ENCODE peak calls at places on chromosome 10, in five cellular contexts. I is HFFc6, G is ELF-1, Y is ovary, L is AG09309. H is an unnamed sample.

GRCh38 chr10:63901916-63902315 is 380.7 kb downstream of the REEP3 start:
- DNase-seq in I (no peak), G (no peak), Y (no peak), L (no peak), H (no peak)

GRCh38 chr10:64346391-64346790 is 825.2 kb downstream of the REEP3 start:
- DNase-seq in I (no peak), G (no peak), Y (no peak), L (no peak), H (no peak)

GRCh38 chr10:75396861-75397570 is 4.5 kb downstream of the ZNF503 start:
- DNase-seq in I (no peak), G (peak; percentile 30), Y (peak; percentile 57), L (no peak), H (no peak)

GRCh38 chr10:101095550-101096213 is 33.9 kb downstream of the KAZALD1 start:
- DNase-seq in I (peak; percentile 50), G (peak; percentile 99), Y (peak; percentile 57), L (no peak), H (peak; percentile 11)

GRCh38 chr10:63553473-63553872 is 32.3 kb downstream of the REEP3 start:
- DNase-seq in I (peak; percentile 48), G (no peak), Y (no peak), L (no peak), H (no peak)

GRCh38 chr10:71735709-71736569 is 16.4 kb upstream of the C10orf105 start:
- DNase-seq in I (no peak), G (no peak), Y (peak; percentile 29), L (no peak), H (no peak)

GRCh38 chr10:104337985-104338735 is at the start of gene ITPRIP:
- DNase-seq in I (peak; percentile 70), G (peak; percentile 84), Y (peak; percentile 83), L (peak; percentile 57), H (no peak)

GRCh38 chr10:1715821-1716220 is 21.5 kb downstream of the ADARB2 start:
- DNase-seq in I (no peak), G (peak; percentile 86), Y (no peak), L (no peak), H (no peak)

GRCh38 chr10:104254493-104255243 is at the start of gene GSTO1:
- DNase-seq in I (peak; percentile 35), G (peak; percentile 74), Y (peak; percentile 86), L (no peak), H (peak; percentile 46)

GRCh38 chr10:79488303-79488702 is 24.0 kb upstream of the EIF5AL1 start:
- DNase-seq in I (peak; percentile 87), G (peak; percentile 62), Y (peak; percentile 78), L (peak; percentile 69), H (peak; percentile 78)

GRCh38 chr10:121690970-121691369 is 92.7 kb upstream of the FGFR2 start:
- DNase-seq in I (no peak), G (no peak), Y (no peak), L (no peak), H (no peak)

GRCh38 chr10:101272229-101272868 is 43.1 kb upstream of the LBX1 start:
- DNase-seq in I (peak; percentile 63), G (peak; percentile 91), Y (peak; percentile 68), L (peak; percentile 10), H (peak; percentile 21)

GRCh38 chr10:122657255-122657654 is 42.4 kb downstream of the C10orf120 start:
- DNase-seq in I (no peak), G (no peak), Y (no peak), L (no peak), H (no peak)

GRCh38 chr10:80104066-80104926 is 25.8 kb downstream of the TMEM254 start:
- DNase-seq in I (peak; percentile 91), G (no peak), Y (no peak), L (peak; percentile 43), H (peak; percentile 78)

GRCh38 chr10:91681361-91682276 is 48.7 kb upstream of the PPP1R3C start:
- DNase-seq in I (no peak), G (no peak), Y (no peak), L (no peak), H (no peak)

GRCh38 chr10:27244976-27245375 is 4.4 kb upstream of the ACBD5 start:
- DNase-seq in I (no peak), G (no peak), Y (no peak), L (no peak), H (no peak)

GRCh38 chr10:61923210-61924024 is 21.9 kb downstream of the ARID5B start:
- DNase-seq in I (peak; percentile 50), G (no peak), Y (no peak), L (no peak), H (no peak)

GRCh38 chr10:102597131-102597891 is 47.0 kb upstream of the TRIM8 start:
- DNase-seq in I (no peak), G (no peak), Y (no peak), L (no peak), H (no peak)

GRCh38 chr10:52617346-52617745 is 155.2 kb downstream of the MBL2 start:
- DNase-seq in I (no peak), G (no peak), Y (no peak), L (no peak), H (no peak)

GRCh38 chr10:120336910-120337540 is 120.0 kb upstream of the PLPP4 start:
- DNase-seq in I (peak; percentile 22), G (peak; percentile 72), Y (peak; percentile 35), L (no peak), H (no peak)